ENCODE peak calls at places on chromosome 1, in eight cellular contexts. H is T-helper 2 cell treated with Interferon-gamma antibody and Interleukin-4, amounts not matched to agents 5 μg/mL and 100 μg/mL, for 36 hours; U is heart left ventricle; Q is foreskin fibroblast; Y is NCI-H2171 treated with DMSO at 0.1 percent for 48 hours; I is Right ventricle myocardium superior; C is HT1080; A is cardiac septum. Z is an unnamed sample.
A peak's percentile ranks its signal among the peaks of the same experiment; 100 is the strongest.

GRCh38 chr1:3001471-3002348 is 19.6 kb upstream of the ACTRT2 start:
- DNase-seq in A (peak; percentile 62), I (peak; percentile 30), H (no peak), U (no peak), Y (no peak), Q (no peak), C (no peak), Z (no peak)

GRCh38 chr1:215749423-215749822 is 182.3 kb downstream of the KCTD3 start:
- DNase-seq in H (no peak), I (no peak), Q (peak; percentile 16), A (no peak), U (no peak), C (peak; percentile 79), Y (no peak), Z (no peak)

GRCh38 chr1:167714098-167714850 is 7.5 kb upstream of the MPZL1 start:
- DNase-seq in Q (peak; percentile 77), I (peak; percentile 93), Y (peak; percentile 86), U (peak; percentile 91), C (peak; percentile 84), A (peak; percentile 94), H (peak; percentile 84), Z (peak; percentile 91)

GRCh38 chr1:111221633-111222286 is 5.8 kb upstream of the CHI3L2 start:
- DNase-seq in Q (no peak), Y (no peak), U (no peak), C (peak; percentile 82), H (peak; percentile 80), I (no peak), A (no peak), Z (no peak)

GRCh38 chr1:97186381-97186780 is 464.8 kb downstream of the PTBP2 start:
- DNase-seq in C (peak; percentile 19), I (no peak), H (no peak), Q (no peak), A (no peak), Y (no peak), U (no peak), Z (no peak)

GRCh38 chr1:109298666-109299086 is 8.1 kb downstream of the MYBPHL start:
- DNase-seq in A (peak; percentile 81), H (peak; percentile 20), Q (peak; percentile 28), I (no peak), C (peak; percentile 70), U (peak; percentile 63), Y (peak; percentile 35), Z (no peak)

GRCh38 chr1:222586842-222587241 is 2.9 kb downstream of the TAF1A start:
- DNase-seq in Y (no peak), C (no peak), Q (no peak), A (no peak), I (no peak), H (no peak), U (no peak), Z (no peak)

GRCh38 chr1:12453400-12454343 is 164.3 kb downstream of the DHRS3 start:
- DNase-seq in Y (no peak), A (peak; percentile 79), H (no peak), I (no peak), U (no peak), Q (no peak), C (no peak), Z (no peak)

GRCh38 chr1:156865258-156865657 is 4.6 kb downstream of the NTRK1 start:
- DNase-seq in Y (no peak), U (no peak), H (no peak), C (no peak), I (no peak), Q (no peak), A (no peak), Z (no peak)

GRCh38 chr1:18073066-18073642 is 34.4 kb upstream of the IGSF21 start:
- DNase-seq in U (no peak), Y (no peak), H (no peak), I (no peak), Q (no peak), C (no peak), A (no peak), Z (no peak)